ENCODE peak calls at places on chromosome 10, in four cellular contexts. N, K, G and A are unnamed samples.

GRCh38 chr10:1297566-1298301 is 241.5 kb downstream of the WDR37 start:
- DNase-seq in N (no peak), K (peak), G (no peak), A (no peak)

GRCh38 chr10:124150807-124151417 is 57.5 kb upstream of the CHST15 start:
- DNase-seq in N (no peak), K (no peak), G (no peak), A (no peak)

GRCh38 chr10:92913973-92914372 is 65.7 kb downstream of the EXOC6 start:
- DNase-seq in N (no peak), K (no peak), G (no peak), A (no peak)

GRCh38 chr10:97065686-97066679 is 119.8 kb downstream of the SLIT1 start:
- DNase-seq in N (no peak), K (no peak), G (no peak), A (no peak)

GRCh38 chr10:117455346-117455745 is 80.1 kb upstream of the PDZD8 start:
- DNase-seq in N (no peak), K (no peak), G (no peak), A (no peak)

GRCh38 chr10:5538446-5538845 is 13.7 kb downstream of the CALML3 start:
- DNase-seq in N (no peak), K (no peak), G (no peak), A (no peak)

GRCh38 chr10:43265799-43266721 is 805 bp downstream of the RASGEF1A start:
- DNase-seq in N (no peak), K (no peak), G (peak), A (peak)

GRCh38 chr10:124657806-124658205 is 86.4 kb downstream of the FAM53B start:
- DNase-seq in N (peak), K (no peak), G (no peak), A (no peak)

GRCh38 chr10:77485847-77486246 is 151.8 kb downstream of the KCNMA1 start:
- DNase-seq in N (no peak), K (no peak), G (no peak), A (no peak)

GRCh38 chr10:128062837-128063563 is 63.2 kb downstream of the MKI67 start:
- DNase-seq in N (peak), K (no peak), G (no peak), A (no peak)
- TF ChIP-seq BRCA1 in N (no peak), K (no peak), G (no peak), A (no peak)

DNA sequence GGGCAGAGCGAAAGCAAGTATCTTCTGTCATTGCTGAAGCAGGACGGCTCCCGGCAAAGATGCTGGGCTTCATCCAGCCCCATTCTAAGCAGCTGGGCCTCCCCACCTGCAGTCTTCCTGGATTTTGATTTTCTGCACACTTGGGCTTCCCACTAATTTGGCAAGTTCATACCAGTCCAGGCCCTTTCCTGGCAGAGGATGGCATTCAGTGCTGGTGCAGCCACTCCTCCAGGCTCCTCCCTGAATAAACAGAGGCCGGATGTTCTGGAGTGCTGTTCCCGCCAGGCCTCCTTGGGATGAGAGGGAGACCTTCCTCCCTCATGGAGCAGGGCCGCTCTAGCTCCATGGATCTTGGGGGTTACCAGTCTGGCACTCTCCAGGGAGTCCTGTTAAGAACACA is 3.4 kb downstream of the BAG3 start:
- DNase-seq in N (no peak), K (no peak), G (peak), A (no peak)
- TF ChIP-seq BRCA1 in N (no peak), K (no peak), G (no peak), A (no peak)

GRCh38 chr10:37275216-37275777 is 149.9 kb downstream of the ANKRD30A start:
- DNase-seq in N (no peak), K (no peak), G (no peak), A (no peak)
- TF ChIP-seq BRCA1 in N (no peak), K (no peak), G (no peak), A (no peak)

GRCh38 chr10:51552879-51553278 is 146.5 kb downstream of the CSTF2T start:
- DNase-seq in N (no peak), K (no peak), G (no peak), A (no peak)
- TF ChIP-seq BRCA1 in N (no peak), K (no peak), G (no peak), A (no peak)